ENCODE peak calls at places on chromosomes 13 and 19, in seven cellular contexts. One of them, this sample, is unnamed.

GRCh38 chr19:38676023-38676877 is 28.8 kb downstream of the ACTN4 start:
- DNase-seq in nucleus accumbens: no peak
- DNase-seq in D721Med: no peak
- DNase-seq in activated CD4-positive, alpha-beta T cell treated with anti-CD3 and anti-CD28 coated beads, Interleukin-2, amount 50 U/mL, for 1 hour: no peak
- DNase-seq in ascending aorta: no peak
- DNase-seq in T-cell: no peak
- DNase-seq in activated CD4-positive, alpha-beta memory T cell treated with anti-CD3 and anti-CD28 coated beads for 36 hours: peak; percentile 21
- DNase-seq in this sample: no peak

GRCh38 chr19:6690160-6690885 is 20.4 kb upstream of the TNFSF14 start:
- DNase-seq in T-cell: no peak
- DNase-seq in D721Med: no peak
- DNase-seq in ascending aorta: no peak
- DNase-seq in activated CD4-positive, alpha-beta T cell treated with anti-CD3 and anti-CD28 coated beads, Interleukin-2, amount 50 U/mL, for 1 hour: no peak
- DNase-seq in activated CD4-positive, alpha-beta memory T cell treated with anti-CD3 and anti-CD28 coated beads for 36 hours: no peak
- DNase-seq in nucleus accumbens: no peak
- DNase-seq in this sample: no peak

GRCh38 chr13:99269627-99270252 is 11.6 kb upstream of the GPR18 start:
- DNase-seq in ascending aorta: no peak
- DNase-seq in activated CD4-positive, alpha-beta T cell treated with anti-CD3 and anti-CD28 coated beads, Interleukin-2, amount 50 U/mL, for 1 hour: no peak
- DNase-seq in D721Med: no peak
- DNase-seq in nucleus accumbens: no peak
- DNase-seq in activated CD4-positive, alpha-beta memory T cell treated with anti-CD3 and anti-CD28 coated beads for 36 hours: no peak
- DNase-seq in T-cell: peak; percentile 25
- DNase-seq in this sample: peak; percentile 79

GRCh38 chr13:28843594-28843993 is 23.5 kb downstream of the MTUS2 start:
- DNase-seq in D721Med: no peak
- DNase-seq in activated CD4-positive, alpha-beta T cell treated with anti-CD3 and anti-CD28 coated beads, Interleukin-2, amount 50 U/mL, for 1 hour: no peak
- DNase-seq in nucleus accumbens: no peak
- DNase-seq in T-cell: no peak
- DNase-seq in ascending aorta: no peak
- DNase-seq in activated CD4-positive, alpha-beta memory T cell treated with anti-CD3 and anti-CD28 coated beads for 36 hours: no peak
- DNase-seq in this sample: no peak

GRCh38 chr13:66927562-66927961 is 302.6 kb downstream of the PCDH9 start:
- DNase-seq in D721Med: no peak
- DNase-seq in activated CD4-positive, alpha-beta memory T cell treated with anti-CD3 and anti-CD28 coated beads for 36 hours: no peak
- DNase-seq in T-cell: no peak
- DNase-seq in ascending aorta: no peak
- DNase-seq in nucleus accumbens: no peak
- DNase-seq in activated CD4-positive, alpha-beta T cell treated with anti-CD3 and anti-CD28 coated beads, Interleukin-2, amount 50 U/mL, for 1 hour: no peak
- DNase-seq in this sample: no peak

GRCh38 chr19:30208661-30209060 is 163.5 kb upstream of the ZNF536 start:
- DNase-seq in D721Med: no peak
- DNase-seq in activated CD4-positive, alpha-beta T cell treated with anti-CD3 and anti-CD28 coated beads, Interleukin-2, amount 50 U/mL, for 1 hour: no peak
- DNase-seq in nucleus accumbens: no peak
- DNase-seq in ascending aorta: no peak
- DNase-seq in T-cell: no peak
- DNase-seq in activated CD4-positive, alpha-beta memory T cell treated with anti-CD3 and anti-CD28 coated beads for 36 hours: no peak
- DNase-seq in this sample: no peak

GRCh38 chr13:113648218-113648615 is 9.8 kb downstream of the ATP4B start:
- DNase-seq in T-cell: no peak
- DNase-seq in D721Med: no peak
- DNase-seq in nucleus accumbens: no peak
- DNase-seq in ascending aorta: no peak
- DNase-seq in activated CD4-positive, alpha-beta T cell treated with anti-CD3 and anti-CD28 coated beads, Interleukin-2, amount 50 U/mL, for 1 hour: no peak
- DNase-seq in activated CD4-positive, alpha-beta memory T cell treated with anti-CD3 and anti-CD28 coated beads for 36 hours: no peak
- DNase-seq in this sample: no peak

GRCh38 chr13:23752111-23753001 is 136.8 kb downstream of the MIPEP start:
- DNase-seq in nucleus accumbens: no peak
- DNase-seq in activated CD4-positive, alpha-beta memory T cell treated with anti-CD3 and anti-CD28 coated beads for 36 hours: no peak
- DNase-seq in D721Med: no peak
- DNase-seq in ascending aorta: no peak
- DNase-seq in T-cell: no peak
- DNase-seq in activated CD4-positive, alpha-beta T cell treated with anti-CD3 and anti-CD28 coated beads, Interleukin-2, amount 50 U/mL, for 1 hour: no peak
- DNase-seq in this sample: no peak

GRCh38 chr19:14383898-14384669 is 2.8 kb downstream of the ADGRE5 start:
- DNase-seq in activated CD4-positive, alpha-beta memory T cell treated with anti-CD3 and anti-CD28 coated beads for 36 hours: peak; percentile 81
- DNase-seq in nucleus accumbens: no peak
- DNase-seq in T-cell: no peak
- DNase-seq in ascending aorta: no peak
- DNase-seq in activated CD4-positive, alpha-beta T cell treated with anti-CD3 and anti-CD28 coated beads, Interleukin-2, amount 50 U/mL, for 1 hour: no peak
- DNase-seq in D721Med: no peak
- DNase-seq in this sample: peak; percentile 67

GRCh38 chr13:44903596-44903995 is 85.7 kb downstream of the NUFIP1 start:
- DNase-seq in D721Med: no peak
- DNase-seq in T-cell: no peak
- DNase-seq in ascending aorta: peak; percentile 26
- DNase-seq in activated CD4-positive, alpha-beta memory T cell treated with anti-CD3 and anti-CD28 coated beads for 36 hours: no peak
- DNase-seq in activated CD4-positive, alpha-beta T cell treated with anti-CD3 and anti-CD28 coated beads, Interleukin-2, amount 50 U/mL, for 1 hour: no peak
- DNase-seq in nucleus accumbens: peak; percentile 16
- DNase-seq in this sample: peak; percentile 66

GRCh38 chr19:18765224-18765623 is 25.9 kb downstream of the COMP start:
- DNase-seq in activated CD4-positive, alpha-beta memory T cell treated with anti-CD3 and anti-CD28 coated beads for 36 hours: no peak
- DNase-seq in activated CD4-positive, alpha-beta T cell treated with anti-CD3 and anti-CD28 coated beads, Interleukin-2, amount 50 U/mL, for 1 hour: no peak
- DNase-seq in D721Med: no peak
- DNase-seq in ascending aorta: no peak
- DNase-seq in nucleus accumbens: no peak
- DNase-seq in T-cell: no peak
- DNase-seq in this sample: no peak

GRCh38 chr19:17455711-17456123 is 5.0 kb downstream of the NXNL1 start:
- DNase-seq in activated CD4-positive, alpha-beta memory T cell treated with anti-CD3 and anti-CD28 coated beads for 36 hours: no peak
- DNase-seq in T-cell: no peak
- DNase-seq in nucleus accumbens: no peak
- DNase-seq in activated CD4-positive, alpha-beta T cell treated with anti-CD3 and anti-CD28 coated beads, Interleukin-2, amount 50 U/mL, for 1 hour: no peak
- DNase-seq in D721Med: no peak
- DNase-seq in ascending aorta: no peak
- DNase-seq in this sample: no peak

GRCh38 chr13:46039421-46040036 is 13.0 kb downstream of the ZC3H13 start:
- DNase-seq in nucleus accumbens: no peak
- DNase-seq in activated CD4-positive, alpha-beta memory T cell treated with anti-CD3 and anti-CD28 coated beads for 36 hours: no peak
- DNase-seq in D721Med: no peak
- DNase-seq in T-cell: no peak
- DNase-seq in ascending aorta: no peak
- DNase-seq in activated CD4-positive, alpha-beta T cell treated with anti-CD3 and anti-CD28 coated beads, Interleukin-2, amount 50 U/mL, for 1 hour: no peak
- DNase-seq in this sample: no peak

GRCh38 chr13:35865341-35866240 is 265.6 kb downstream of the DCLK1 start:
- DNase-seq in activated CD4-positive, alpha-beta T cell treated with anti-CD3 and anti-CD28 coated beads, Interleukin-2, amount 50 U/mL, for 1 hour: no peak
- DNase-seq in activated CD4-positive, alpha-beta memory T cell treated with anti-CD3 and anti-CD28 coated beads for 36 hours: no peak
- DNase-seq in ascending aorta: no peak
- DNase-seq in D721Med: no peak
- DNase-seq in T-cell: no peak
- DNase-seq in nucleus accumbens: no peak
- DNase-seq in this sample: no peak

GRCh38 chr19:30312582-30313352 is 59.4 kb upstream of the ZNF536 start:
- DNase-seq in activated CD4-positive, alpha-beta memory T cell treated with anti-CD3 and anti-CD28 coated beads for 36 hours: no peak
- DNase-seq in ascending aorta: no peak
- DNase-seq in T-cell: no peak
- DNase-seq in activated CD4-positive, alpha-beta T cell treated with anti-CD3 and anti-CD28 coated beads, Interleukin-2, amount 50 U/mL, for 1 hour: no peak
- DNase-seq in nucleus accumbens: no peak
- DNase-seq in D721Med: no peak
- DNase-seq in this sample: no peak

GRCh38 chr19:46602392-46603194 is 1.5 kb downstream of the CALM3 start:
- DNase-seq in nucleus accumbens: no peak
- DNase-seq in D721Med: no peak
- DNase-seq in T-cell: no peak
- DNase-seq in ascending aorta: no peak
- DNase-seq in activated CD4-positive, alpha-beta T cell treated with anti-CD3 and anti-CD28 coated beads, Interleukin-2, amount 50 U/mL, for 1 hour: no peak
- DNase-seq in activated CD4-positive, alpha-beta memory T cell treated with anti-CD3 and anti-CD28 coated beads for 36 hours: peak; percentile 76
- DNase-seq in this sample: peak; percentile 68

GRCh38 chr13:47555235-47555634 is 445.8 kb downstream of the SUCLA2 start:
- DNase-seq in nucleus accumbens: no peak
- DNase-seq in activated CD4-positive, alpha-beta T cell treated with anti-CD3 and anti-CD28 coated beads, Interleukin-2, amount 50 U/mL, for 1 hour: no peak
- DNase-seq in T-cell: no peak
- DNase-seq in activated CD4-positive, alpha-beta memory T cell treated with anti-CD3 and anti-CD28 coated beads for 36 hours: no peak
- DNase-seq in D721Med: no peak
- DNase-seq in ascending aorta: no peak
- DNase-seq in this sample: no peak

GRCh38 chr13:101649490-101650126 is 197.1 kb downstream of the ITGBL1 start:
- DNase-seq in nucleus accumbens: no peak
- DNase-seq in T-cell: no peak
- DNase-seq in D721Med: no peak
- DNase-seq in ascending aorta: no peak
- DNase-seq in activated CD4-positive, alpha-beta T cell treated with anti-CD3 and anti-CD28 coated beads, Interleukin-2, amount 50 U/mL, for 1 hour: no peak
- DNase-seq in activated CD4-positive, alpha-beta memory T cell treated with anti-CD3 and anti-CD28 coated beads for 36 hours: no peak
- DNase-seq in this sample: no peak

GRCh38 chr13:95420501-95420900 is 119.2 kb upstream of the ABCC4 start:
- DNase-seq in activated CD4-positive, alpha-beta memory T cell treated with anti-CD3 and anti-CD28 coated beads for 36 hours: no peak
- DNase-seq in D721Med: no peak
- DNase-seq in T-cell: no peak
- DNase-seq in ascending aorta: no peak
- DNase-seq in activated CD4-positive, alpha-beta T cell treated with anti-CD3 and anti-CD28 coated beads, Interleukin-2, amount 50 U/mL, for 1 hour: no peak
- DNase-seq in nucleus accumbens: no peak
- DNase-seq in this sample: no peak

GRCh38 chr13:67735651-67736050 is 505.5 kb upstream of the PCDH9 start:
- DNase-seq in D721Med: no peak
- DNase-seq in nucleus accumbens: no peak
- DNase-seq in activated CD4-positive, alpha-beta memory T cell treated with anti-CD3 and anti-CD28 coated beads for 36 hours: no peak
- DNase-seq in T-cell: no peak
- DNase-seq in activated CD4-positive, alpha-beta T cell treated with anti-CD3 and anti-CD28 coated beads, Interleukin-2, amount 50 U/mL, for 1 hour: no peak
- DNase-seq in ascending aorta: no peak
- DNase-seq in this sample: no peak

GRCh38 chr19:44552324-44552723 is 22.8 kb upstream of the CEACAM20 start:
- DNase-seq in nucleus accumbens: no peak
- DNase-seq in activated CD4-positive, alpha-beta memory T cell treated with anti-CD3 and anti-CD28 coated beads for 36 hours: peak; percentile 68
- DNase-seq in T-cell: no peak
- DNase-seq in ascending aorta: no peak
- DNase-seq in activated CD4-positive, alpha-beta T cell treated with anti-CD3 and anti-CD28 coated beads, Interleukin-2, amount 50 U/mL, for 1 hour: no peak
- DNase-seq in D721Med: no peak
- DNase-seq in this sample: no peak

GRCh38 chr13:73849292-73849691 is 284.9 kb downstream of the KLF12 start:
- DNase-seq in nucleus accumbens: no peak
- DNase-seq in activated CD4-positive, alpha-beta T cell treated with anti-CD3 and anti-CD28 coated beads, Interleukin-2, amount 50 U/mL, for 1 hour: no peak
- DNase-seq in activated CD4-positive, alpha-beta memory T cell treated with anti-CD3 and anti-CD28 coated beads for 36 hours: peak; percentile 22
- DNase-seq in ascending aorta: no peak
- DNase-seq in D721Med: no peak
- DNase-seq in T-cell: no peak
- DNase-seq in this sample: no peak

GRCh38 chr13:76223565-76223964 is 587.4 kb downstream of the LMO7 start:
- DNase-seq in T-cell: no peak
- DNase-seq in nucleus accumbens: no peak
- DNase-seq in D721Med: no peak
- DNase-seq in activated CD4-positive, alpha-beta memory T cell treated with anti-CD3 and anti-CD28 coated beads for 36 hours: no peak
- DNase-seq in ascending aorta: no peak
- DNase-seq in activated CD4-positive, alpha-beta T cell treated with anti-CD3 and anti-CD28 coated beads, Interleukin-2, amount 50 U/mL, for 1 hour: no peak
- DNase-seq in this sample: no peak

GRCh38 chr19:8654591-8655339 is 24.3 kb downstream of the NFILZ start:
- DNase-seq in activated CD4-positive, alpha-beta T cell treated with anti-CD3 and anti-CD28 coated beads, Interleukin-2, amount 50 U/mL, for 1 hour: peak; percentile 68
- DNase-seq in D721Med: peak; percentile 56
- DNase-seq in T-cell: peak; percentile 47
- DNase-seq in nucleus accumbens: no peak
- DNase-seq in ascending aorta: no peak
- DNase-seq in activated CD4-positive, alpha-beta memory T cell treated with anti-CD3 and anti-CD28 coated beads for 36 hours: peak; percentile 72
- DNase-seq in this sample: peak; percentile 66

GRCh38 chr13:113667771-113668490 is 912 bp downstream of the GRK1 start:
- DNase-seq in ascending aorta: no peak
- DNase-seq in T-cell: no peak
- DNase-seq in activated CD4-positive, alpha-beta T cell treated with anti-CD3 and anti-CD28 coated beads, Interleukin-2, amount 50 U/mL, for 1 hour: no peak
- DNase-seq in activated CD4-positive, alpha-beta memory T cell treated with anti-CD3 and anti-CD28 coated beads for 36 hours: peak; percentile 7
- DNase-seq in nucleus accumbens: no peak
- DNase-seq in D721Med: no peak
- DNase-seq in this sample: no peak

GRCh38 chr13:52377898-52378297 is 28.1 kb downstream of the THSD1 start:
- DNase-seq in ascending aorta: no peak
- DNase-seq in nucleus accumbens: no peak
- DNase-seq in activated CD4-positive, alpha-beta memory T cell treated with anti-CD3 and anti-CD28 coated beads for 36 hours: no peak
- DNase-seq in D721Med: no peak
- DNase-seq in T-cell: no peak
- DNase-seq in activated CD4-positive, alpha-beta T cell treated with anti-CD3 and anti-CD28 coated beads, Interleukin-2, amount 50 U/mL, for 1 hour: no peak
- DNase-seq in this sample: no peak

GRCh38 chr13:88014527-88014926 is 343.4 kb downstream of the SLITRK5 start:
- DNase-seq in D721Med: no peak
- DNase-seq in T-cell: no peak
- DNase-seq in activated CD4-positive, alpha-beta memory T cell treated with anti-CD3 and anti-CD28 coated beads for 36 hours: no peak
- DNase-seq in activated CD4-positive, alpha-beta T cell treated with anti-CD3 and anti-CD28 coated beads, Interleukin-2, amount 50 U/mL, for 1 hour: no peak
- DNase-seq in ascending aorta: no peak
- DNase-seq in nucleus accumbens: no peak
- DNase-seq in this sample: no peak

GRCh38 chr13:30034448-30034795 is 184.0 kb upstream of the UBL3 start:
- DNase-seq in D721Med: no peak
- DNase-seq in T-cell: no peak
- DNase-seq in nucleus accumbens: no peak
- DNase-seq in activated CD4-positive, alpha-beta memory T cell treated with anti-CD3 and anti-CD28 coated beads for 36 hours: no peak
- DNase-seq in ascending aorta: no peak
- DNase-seq in activated CD4-positive, alpha-beta T cell treated with anti-CD3 and anti-CD28 coated beads, Interleukin-2, amount 50 U/mL, for 1 hour: no peak
- DNase-seq in this sample: peak; percentile 31

This sample was measured in Ammon's horn.